ENCODE peak calls at places on chromosomes 11 and 22, in five cellular contexts. H is NCI-H2081; A is A549; L is CD4-positive, alpha-beta T cell; N is EH. E is an unnamed sample.

GRCh38 chr11:13368041-13368446 is 90.5 kb downstream of the BMAL1 start:
- DNase-seq in H (no peak), A (no peak), L (no peak), N (peak; percentile 76), E (no peak)

GRCh38 chr11:47724041-47724729 is 9.0 kb upstream of the AGBL2 start:
- DNase-seq in H (no peak), A (peak; percentile 53), L (no peak), N (peak; percentile 52), E (no peak)

GRCh38 chr11:76792505-76793264 is 9.5 kb downstream of the TSKU start:
- DNase-seq in H (no peak), A (no peak), L (no peak), N (no peak), E (no peak)

GRCh38 chr11:98940913-98941312 is 79.8 kb upstream of the CNTN5 start:
- DNase-seq in H (no peak), A (no peak), L (no peak), N (no peak), E (no peak)

GRCh38 chr11:69640260-69640994 is 529 bp upstream of the CCND1 start:
- DNase-seq in H (no peak), A (peak; percentile 45), L (no peak), N (peak; percentile 48), E (no peak)

GRCh38 chr11:2774173-2775082 is 74.6 kb upstream of the KCNQ1OT1 start:
- DNase-seq in H (no peak), A (no peak), L (no peak), N (no peak), E (no peak)

GRCh38 chr11:120146413-120147093 is 8.6 kb upstream of the TRIM29 start:
- DNase-seq in H (no peak), A (no peak), L (no peak), N (no peak), E (no peak)

GRCh38 chr11:65954771-65955170 is 6.8 kb upstream of the SART1 start:
- DNase-seq in H (no peak), A (no peak), L (no peak), N (no peak), E (no peak)

GRCh38 chr11:28636566-28636965 is 528.4 kb downstream of the METTL15 start:
- DNase-seq in H (no peak), A (no peak), L (no peak), N (peak; percentile 19), E (no peak)

GRCh38 chr22:46031066-46031465 is 54.1 kb upstream of the WNT7B start:
- DNase-seq in H (no peak), A (no peak), L (no peak), N (no peak), E (no peak)